ENCODE peak calls at places on chromosome 2, in six cellular contexts. One of them, this sample, is unnamed.

GRCh38 chr2:149021271-149021719 is 17.2 kb upstream of the LYPD6B start:
- DNase-seq in activated gamma-delta T cell treated with Interleukin-2 at 50 U/mL for 16 hours: no peak
- DNase-seq in adipocyte: peak
- DNase-seq in ELR: no peak
- DNase-seq in NCI-H69: no peak
- DNase-seq in Kasumi-1: no peak
- DNase-seq in this sample: no peak

GRCh38 chr2:157178865-157179264 is 78.6 kb upstream of the GALNT5 start:
- DNase-seq in NCI-H69: no peak
- DNase-seq in ELR: peak
- DNase-seq in Kasumi-1: no peak
- DNase-seq in activated gamma-delta T cell treated with Interleukin-2 at 50 U/mL for 16 hours: no peak
- DNase-seq in adipocyte: no peak
- DNase-seq in this sample: no peak

GRCh38 chr2:21422724-21423522 is 299.2 kb downstream of the TDRD15 start:
- DNase-seq in NCI-H69: no peak
- DNase-seq in adipocyte: no peak
- DNase-seq in Kasumi-1: no peak
- DNase-seq in ELR: no peak
- DNase-seq in activated gamma-delta T cell treated with Interleukin-2 at 50 U/mL for 16 hours: no peak
- DNase-seq in this sample: no peak

GRCh38 chr2:219581346-219581745 is 9.2 kb downstream of the INHA start:
- DNase-seq in Kasumi-1: no peak
- DNase-seq in ELR: no peak
- DNase-seq in activated gamma-delta T cell treated with Interleukin-2 at 50 U/mL for 16 hours: no peak
- DNase-seq in NCI-H69: no peak
- DNase-seq in adipocyte: no peak
- DNase-seq in this sample: no peak

GRCh38 chr2:234682492-234683228 is 185.8 kb upstream of the ARL4C start:
- DNase-seq in NCI-H69: peak
- DNase-seq in adipocyte: peak
- DNase-seq in Kasumi-1: no peak
- DNase-seq in activated gamma-delta T cell treated with Interleukin-2 at 50 U/mL for 16 hours: no peak
- DNase-seq in ELR: peak
- DNase-seq in this sample: peak

GRCh38 chr2:229920011-229920781 is 1.6 kb downstream of the TRIP12 start:
- DNase-seq in adipocyte: peak
- DNase-seq in NCI-H69: no peak
- DNase-seq in activated gamma-delta T cell treated with Interleukin-2 at 50 U/mL for 16 hours: peak
- DNase-seq in ELR: peak
- DNase-seq in Kasumi-1: peak
- DNase-seq in this sample: no peak

GRCh38 chr2:99559075-99559662 is 69.4 kb upstream of the REV1 start:
- DNase-seq in activated gamma-delta T cell treated with Interleukin-2 at 50 U/mL for 16 hours: peak
- DNase-seq in adipocyte: peak
- DNase-seq in ELR: peak
- DNase-seq in Kasumi-1: peak
- DNase-seq in NCI-H69: peak
- DNase-seq in this sample: peak

GRCh38 chr2:230542751-230543150 is 126.8 kb downstream of the SP100 start:
- DNase-seq in activated gamma-delta T cell treated with Interleukin-2 at 50 U/mL for 16 hours: no peak
- DNase-seq in adipocyte: peak
- DNase-seq in ELR: no peak
- DNase-seq in NCI-H69: no peak
- DNase-seq in Kasumi-1: no peak
- DNase-seq in this sample: no peak

GRCh38 chr2:64391940-64392339 is 62.0 kb upstream of the LGALSL start:
- DNase-seq in adipocyte: no peak
- DNase-seq in NCI-H69: no peak
- DNase-seq in Kasumi-1: no peak
- DNase-seq in activated gamma-delta T cell treated with Interleukin-2 at 50 U/mL for 16 hours: no peak
- DNase-seq in ELR: no peak
- DNase-seq in this sample: no peak

GRCh38 chr2:217939629-217940245 is 63.1 kb downstream of the TNS1 start:
- DNase-seq in activated gamma-delta T cell treated with Interleukin-2 at 50 U/mL for 16 hours: no peak
- DNase-seq in Kasumi-1: no peak
- DNase-seq in adipocyte: no peak
- DNase-seq in ELR: no peak
- DNase-seq in NCI-H69: no peak
- DNase-seq in this sample: no peak

GRCh38 chr2:1052671-1053270 is 102.1 kb downstream of the SNTG2 start:
- DNase-seq in activated gamma-delta T cell treated with Interleukin-2 at 50 U/mL for 16 hours: no peak
- DNase-seq in Kasumi-1: no peak
- DNase-seq in adipocyte: peak
- DNase-seq in NCI-H69: no peak
- DNase-seq in ELR: peak
- DNase-seq in this sample: no peak

GRCh38 chr2:25161055-25161781 is 7.2 kb downstream of the POMC start:
- DNase-seq in ELR: no peak
- DNase-seq in activated gamma-delta T cell treated with Interleukin-2 at 50 U/mL for 16 hours: peak
- DNase-seq in adipocyte: no peak
- DNase-seq in NCI-H69: no peak
- DNase-seq in Kasumi-1: no peak
- DNase-seq in this sample: no peak